ENCODE peak calls at places on chromosome 21, in eight cellular contexts. One of them, this sample, is unnamed.

GRCh38 chr21:27519357-27519756 is 552.5 kb upstream of the ADAMTS5 start:
- DNase-seq in GDM1: no peak
- DNase-seq in KBM-7: no peak
- DNase-seq in stimulated activated CD4-positive, alpha-beta T cell treated with anti-CD3 and anti-CD28 coated beads, TNF-alpha, amount 100 ng/mL, for 4 hours: no peak
- DNase-seq in activated naive CD4-positive, alpha-beta T cell treated with anti-CD3 and anti-CD28 coated beads for 36 hours: no peak
- DNase-seq in suprapubic skin: no peak
- DNase-seq in uterus: no peak
- DNase-seq in esophagus squamous epithelium: no peak
- DNase-seq in this sample: no peak

GRCh38 chr21:35441868-35442582 is 392.9 kb upstream of the RUNX1 start:
- DNase-seq in GDM1: no peak
- DNase-seq in KBM-7: no peak
- DNase-seq in stimulated activated CD4-positive, alpha-beta T cell treated with anti-CD3 and anti-CD28 coated beads, TNF-alpha, amount 100 ng/mL, for 4 hours: no peak
- DNase-seq in activated naive CD4-positive, alpha-beta T cell treated with anti-CD3 and anti-CD28 coated beads for 36 hours: no peak
- DNase-seq in suprapubic skin: no peak
- DNase-seq in uterus: no peak
- DNase-seq in esophagus squamous epithelium: no peak
- DNase-seq in this sample: no peak

GRCh38 chr21:14569026-14569425 is 22.9 kb upstream of the SAMSN1 start:
- DNase-seq in GDM1: no peak
- DNase-seq in KBM-7: no peak
- DNase-seq in stimulated activated CD4-positive, alpha-beta T cell treated with anti-CD3 and anti-CD28 coated beads, TNF-alpha, amount 100 ng/mL, for 4 hours: no peak
- DNase-seq in activated naive CD4-positive, alpha-beta T cell treated with anti-CD3 and anti-CD28 coated beads for 36 hours: no peak
- DNase-seq in suprapubic skin: no peak
- DNase-seq in uterus: no peak
- DNase-seq in esophagus squamous epithelium: no peak
- DNase-seq in this sample: no peak

GRCh38 chr21:38759286-38759872 is 46.4 kb upstream of the ETS2 start:
- DNase-seq in GDM1: no peak
- DNase-seq in KBM-7: no peak
- DNase-seq in stimulated activated CD4-positive, alpha-beta T cell treated with anti-CD3 and anti-CD28 coated beads, TNF-alpha, amount 100 ng/mL, for 4 hours: no peak
- DNase-seq in activated naive CD4-positive, alpha-beta T cell treated with anti-CD3 and anti-CD28 coated beads for 36 hours: no peak
- DNase-seq in suprapubic skin: no peak
- DNase-seq in uterus: no peak
- DNase-seq in esophagus squamous epithelium: no peak
- DNase-seq in this sample: no peak

GRCh38 chr21:18801468-18801867 is 397.9 kb upstream of the TMPRSS15 start:
- DNase-seq in GDM1: no peak
- DNase-seq in KBM-7: no peak
- DNase-seq in stimulated activated CD4-positive, alpha-beta T cell treated with anti-CD3 and anti-CD28 coated beads, TNF-alpha, amount 100 ng/mL, for 4 hours: no peak
- DNase-seq in activated naive CD4-positive, alpha-beta T cell treated with anti-CD3 and anti-CD28 coated beads for 36 hours: no peak
- DNase-seq in suprapubic skin: no peak
- DNase-seq in uterus: no peak
- DNase-seq in esophagus squamous epithelium: no peak
- DNase-seq in this sample: no peak

GRCh38 chr21:15592271-15592860 is 137.4 kb upstream of the USP25 start:
- DNase-seq in GDM1: peak
- DNase-seq in KBM-7: peak
- DNase-seq in stimulated activated CD4-positive, alpha-beta T cell treated with anti-CD3 and anti-CD28 coated beads, TNF-alpha, amount 100 ng/mL, for 4 hours: no peak
- DNase-seq in activated naive CD4-positive, alpha-beta T cell treated with anti-CD3 and anti-CD28 coated beads for 36 hours: peak
- DNase-seq in suprapubic skin: no peak
- DNase-seq in uterus: no peak
- DNase-seq in esophagus squamous epithelium: no peak
- DNase-seq in this sample: no peak

GRCh38 chr21:45992311-45993209 is 11.0 kb downstream of the COL6A1 start:
- DNase-seq in GDM1: no peak
- DNase-seq in KBM-7: no peak
- DNase-seq in stimulated activated CD4-positive, alpha-beta T cell treated with anti-CD3 and anti-CD28 coated beads, TNF-alpha, amount 100 ng/mL, for 4 hours: no peak
- DNase-seq in activated naive CD4-positive, alpha-beta T cell treated with anti-CD3 and anti-CD28 coated beads for 36 hours: no peak
- DNase-seq in suprapubic skin: peak
- DNase-seq in uterus: peak
- DNase-seq in esophagus squamous epithelium: no peak
- DNase-seq in this sample: no peak

GRCh38 chr21:35199733-35200015 is 150.6 kb upstream of the RUNX1 start:
- DNase-seq in GDM1: no peak
- DNase-seq in KBM-7: no peak
- DNase-seq in stimulated activated CD4-positive, alpha-beta T cell treated with anti-CD3 and anti-CD28 coated beads, TNF-alpha, amount 100 ng/mL, for 4 hours: no peak
- DNase-seq in activated naive CD4-positive, alpha-beta T cell treated with anti-CD3 and anti-CD28 coated beads for 36 hours: no peak
- DNase-seq in suprapubic skin: no peak
- DNase-seq in uterus: no peak
- DNase-seq in esophagus squamous epithelium: no peak
- DNase-seq in this sample: no peak

GRCh38 chr21:25127007-25127406 is 480.3 kb downstream of the MRPL39 start:
- DNase-seq in GDM1: no peak
- DNase-seq in KBM-7: no peak
- DNase-seq in stimulated activated CD4-positive, alpha-beta T cell treated with anti-CD3 and anti-CD28 coated beads, TNF-alpha, amount 100 ng/mL, for 4 hours: no peak
- DNase-seq in activated naive CD4-positive, alpha-beta T cell treated with anti-CD3 and anti-CD28 coated beads for 36 hours: no peak
- DNase-seq in suprapubic skin: no peak
- DNase-seq in uterus: no peak
- DNase-seq in esophagus squamous epithelium: no peak
- DNase-seq in this sample: no peak

This sample was measured in iPS DF 19.7.